ENCODE peak calls at places on chromosomes 11 and 22, in four cellular contexts. F is choroid plexus epithelial cell, I is esophagus muscularis mucosa, E is epithelial cell of proximal tubule. O is an unnamed sample.

GRCh38 chr11:130671801-130672700 is 223.6 kb downstream of the ADAMTS15 start:
- DNase-seq in F (peak), I (peak), E (peak), O (peak)

GRCh38 chr22:36286096-36286957 is 33.4 kb downstream of the APOL1 start:
- DNase-seq in F (peak), I (peak), E (no peak), O (peak)

GRCh38 chr11:66912963-66913362 is 45.2 kb downstream of the PC start:
- DNase-seq in F (no peak), I (no peak), E (no peak), O (no peak)

GRCh38 chr11:21465920-21466319 is 727.0 kb upstream of the ANO5 start:
- DNase-seq in F (no peak), I (no peak), E (no peak), O (no peak)

GRCh38 chr11:48096588-48097525 is 116.5 kb downstream of the PTPRJ start:
- DNase-seq in E (no peak), F (peak), I (peak), O (peak)

GRCh38 chr11:64868904-64869570 is 9.4 kb downstream of the EHD1 start:
- DNase-seq in F (peak), E (no peak), I (no peak), O (no peak)

GRCh38 chr11:8252388-8252787 is 11.3 kb downstream of the LMO1 start:
- DNase-seq in I (no peak), E (no peak), F (no peak), O (no peak)

GRCh38 chr11:66967670-66968425 is 7.3 kb upstream of the C11orf86 start:
- DNase-seq in F (peak), E (no peak), I (no peak), O (no peak)

GRCh38 chr11:63641727-63642126 is 27.5 kb upstream of the PLAAT3 start:
- DNase-seq in I (no peak), F (peak), E (no peak), O (no peak)

GRCh38 chr11:128881221-128881620 is 9.9 kb upstream of the KCNJ5 start:
- DNase-seq in E (no peak), I (no peak), F (no peak), O (no peak)

GRCh38 chr11:119344291-119345010 is 2.1 kb downstream of the MFRP start:
- DNase-seq in F (no peak), I (no peak), E (no peak), O (no peak)

GRCh38 chr22:20095521-20095920 is 15.5 kb downstream of the DGCR8 start:
- DNase-seq in E (no peak), I (no peak), F (no peak), O (no peak)

GRCh38 chr11:67031791-67032561 is 9.0 kb downstream of the SYT12 start:
- DNase-seq in E (no peak), F (peak), I (no peak), O (no peak)

GRCh38 chr11:116537736-116538135 is 235.1 kb downstream of the BUD13 start:
- DNase-seq in E (no peak), I (no peak), F (no peak), O (no peak)

GRCh38 chr22:42876041-42876440 is 19.0 kb upstream of the ARFGAP3 start:
- DNase-seq in E (no peak), I (no peak), F (no peak), O (no peak)

GRCh38 chr11:61791737-61792309 is 576 bp downstream of the TMEM258 start:
- DNase-seq in F (peak), I (no peak), E (no peak), O (no peak)

GRCh38 chr11:126968915-126969314 is 31.7 kb downstream of the KIRREL3 start:
- DNase-seq in I (no peak), E (no peak), F (no peak), O (no peak)

GRCh38 chr11:132538642-132539041 is 993.7 kb downstream of the OPCML start:
- DNase-seq in I (peak), F (no peak), E (no peak), O (no peak)

GRCh38 chr11:86624366-86624765 is 48.0 kb downstream of the ME3 start:
- DNase-seq in E (no peak), F (no peak), I (no peak), O (no peak)

GRCh38 chr11:106101797-106102196 is 24.3 kb downstream of the AASDHPPT start:
- DNase-seq in E (no peak), I (no peak), F (peak), O (no peak)

GRCh38 chr11:66559141-66559861 is 9.1 kb downstream of the CTSF start:
- DNase-seq in I (no peak), E (no peak), F (no peak), O (no peak)

GRCh38 chr11:17721242-17721999 is 2.0 kb downstream of the MYOD1 start:
- DNase-seq in E (no peak), I (no peak), F (no peak), O (no peak)

GRCh38 chr11:30284836-30285235 is 38.1 kb upstream of the ARL14EP start:
- DNase-seq in E (no peak), F (no peak), I (no peak), O (no peak)

GRCh38 chr11:63940786-63941185 is 2.0 kb downstream of the NAA40 start:
- DNase-seq in I (no peak), F (no peak), E (no peak), O (no peak)

GRCh38 chr11:19164230-19164855 is 37.4 kb downstream of the CSRP3 start:
- DNase-seq in F (no peak), I (no peak), E (no peak), O (no peak)

GRCh38 chr22:41668971-41669911 is 19.4 kb downstream of the SNU13 start:
- DNase-seq in I (no peak), E (no peak), F (peak), O (no peak)

GRCh38 chr22:27794244-27794643 is 7.3 kb downstream of the MN1 start:
- DNase-seq in F (no peak), E (no peak), I (no peak), O (no peak)

GRCh38 chr11:104609297-104609696 is 289.0 kb downstream of the CASP12 start:
- DNase-seq in I (no peak), E (no peak), F (peak), O (no peak)

GRCh38 chr11:38156495-38157146 is 1558.6 kb upstream of the RAG2 start:
- DNase-seq in E (no peak), F (no peak), I (no peak), O (no peak)

GRCh38 chr22:37345863-37346514 is 63.7 kb downstream of the CYTH4 start:
- DNase-seq in F (peak), I (no peak), E (no peak), O (no peak)

GRCh38 chr11:89205378-89205777 is 27.7 kb downstream of the TYR start:
- DNase-seq in E (no peak), F (peak), I (no peak), O (no peak)

GRCh38 chr22:23233746-23234408 is 53.6 kb downstream of the BCR start:
- DNase-seq in F (peak), I (no peak), E (no peak), O (no peak)

GRCh38 chr11:69370984-69371709 is 77.2 kb downstream of the MYEOV start:
- DNase-seq in I (peak), F (no peak), E (no peak), O (peak)

GRCh38 chr22:50141462-50141861 is 29.1 kb upstream of the PANX2 start:
- DNase-seq in F (no peak), I (no peak), E (no peak), O (no peak)

GRCh38 chr11:87180743-87181142 is 143.0 kb downstream of the TMEM135 start:
- DNase-seq in E (no peak), I (no peak), F (peak), O (no peak)

GRCh38 chr22:19606332-19607197 is 82.4 kb upstream of the CLDN5 start:
- DNase-seq in E (no peak), I (no peak), F (no peak), O (no peak)

GRCh38 chr22:17898375-17898774 is 124.1 kb upstream of the BID start:
- DNase-seq in E (no peak), F (no peak), I (no peak), O (no peak)

GRCh38 chr22:17893900-17894299 is 119.6 kb upstream of the BID start:
- DNase-seq in E (no peak), I (no peak), F (no peak), O (no peak)

GRCh38 chr22:17897411-17897810 is 123.1 kb upstream of the BID start:
- DNase-seq in I (no peak), E (no peak), F (no peak), O (no peak)

GRCh38 chr22:17897864-17898263 is 123.6 kb upstream of the BID start:
- DNase-seq in I (no peak), E (no peak), F (no peak), O (no peak)

DNA sequence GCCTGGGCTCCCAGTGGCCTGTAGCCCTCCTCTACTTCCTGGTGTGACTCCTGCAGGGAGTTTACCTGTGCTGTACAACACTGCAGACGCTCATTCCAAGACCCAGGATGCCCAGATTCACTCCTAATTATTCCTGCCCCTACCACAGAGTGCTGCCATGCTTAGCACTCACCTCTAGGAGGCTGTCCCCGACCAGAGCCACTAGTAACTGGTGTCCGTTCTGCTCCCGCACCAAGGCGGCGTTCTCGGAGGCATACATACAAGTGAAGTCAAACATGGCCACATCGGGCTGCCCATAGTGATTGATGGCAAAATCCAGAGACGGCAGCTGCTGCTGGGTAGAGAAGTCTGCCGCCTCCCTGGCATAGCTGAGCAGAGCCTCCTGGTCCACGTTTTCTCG is 122.3 kb upstream of the BID start:
- DNase-seq in F (peak), I (no peak), E (no peak), O (no peak)
- TF ChIP-seq CTCF in F (peak), I (peak), E (peak), O (peak)

DNA sequence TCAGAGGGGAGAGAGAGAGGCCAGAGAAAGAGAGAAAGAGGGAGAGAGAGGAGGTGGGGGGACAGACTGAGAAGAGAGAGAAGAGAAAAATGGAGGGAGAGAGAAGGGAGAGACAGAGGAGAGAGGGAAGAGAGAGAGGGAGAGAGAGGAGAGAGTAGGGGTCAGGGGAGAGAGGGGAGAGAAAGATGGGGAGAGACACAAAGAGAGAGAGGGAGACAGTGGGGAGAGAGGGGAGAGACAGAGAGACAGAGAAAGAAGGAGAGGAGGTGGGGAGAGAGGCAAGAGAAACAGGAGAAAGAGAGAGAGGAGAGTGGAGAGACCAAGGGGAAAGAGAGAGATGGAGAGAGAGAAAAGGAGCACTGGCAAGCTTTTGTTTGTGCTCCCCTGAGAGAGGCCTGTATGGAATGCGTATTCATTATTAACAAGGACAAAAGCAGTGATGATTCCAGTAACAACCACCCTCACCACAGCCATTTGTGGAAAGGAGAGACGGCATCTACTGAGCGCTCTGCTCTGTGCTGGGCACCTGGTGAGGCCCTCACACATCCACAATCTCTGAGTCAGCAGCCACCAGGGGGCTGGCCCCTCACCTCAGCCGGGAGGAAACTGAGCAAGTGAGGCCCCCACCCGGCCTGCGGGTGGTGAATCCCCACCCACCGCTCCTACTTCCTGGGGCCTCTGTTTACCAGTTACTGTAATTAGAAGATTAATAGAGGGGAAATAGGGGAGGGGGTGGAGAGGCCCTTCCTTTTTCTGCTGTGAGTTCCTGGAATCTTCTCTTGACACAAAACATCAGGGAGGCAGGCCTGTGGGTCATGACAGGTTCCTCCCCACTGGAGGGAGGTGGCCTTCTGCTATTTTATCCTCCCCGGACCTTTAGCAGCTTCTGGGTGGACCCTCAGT is 14.7 kb upstream of the MIAT start:
- DNase-seq in F (peak), I (no peak), E (no peak), O (no peak)
- TF ChIP-seq CTCF in F (peak), I (no peak), E (no peak), O (no peak)

DNA sequence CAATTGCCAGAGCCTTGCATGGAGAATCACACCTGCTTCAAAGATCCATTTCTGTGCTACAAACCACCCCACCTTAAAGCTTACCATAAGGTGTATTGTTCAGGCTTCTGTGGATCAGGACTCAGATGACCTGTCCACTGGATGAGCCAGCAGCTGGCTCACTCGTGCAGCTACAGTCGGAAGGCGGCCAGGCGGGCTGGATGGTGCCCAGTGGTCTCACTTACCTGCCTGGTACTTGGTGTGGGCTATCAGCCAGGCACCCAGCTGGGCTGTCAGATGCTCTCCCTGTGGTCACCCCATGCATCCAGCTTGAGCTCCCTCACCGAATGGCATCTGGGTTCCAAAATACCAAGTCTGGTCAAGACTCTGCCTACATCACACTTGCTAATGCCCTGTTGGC is 10.9 kb upstream of the APOBEC3B start:
- DNase-seq in F (no peak), I (no peak), E (no peak), O (no peak)
- TF ChIP-seq CTCF in F (no peak), I (no peak), E (no peak), O (no peak)

GRCh38 chr11:112694813-112695212 is 266.4 kb upstream of the NCAM1 start:
- DNase-seq in E (no peak), I (no peak), F (peak), O (no peak)
- TF ChIP-seq CTCF in E (no peak), I (no peak), F (no peak), O (no peak)